ENCODE peak calls at places on chromosomes 13 and 19, in seven cellular contexts. One of them, this sample, is unnamed.

GRCh38 chr19:35254341-35255297 is 5.8 kb downstream of the LSR start:
- DNase-seq in thoracic aorta: no peak
- DNase-seq in RWPE2: no peak
- DNase-seq in Panc1: no peak
- DNase-seq in heart right ventricle: no peak
- DNase-seq in tibial nerve: no peak
- DNase-seq in body of pancreas: no peak
- DNase-seq in this sample: no peak

GRCh38 chr13:65336916-65337315 is 1893.2 kb downstream of the PCDH9 start:
- DNase-seq in thoracic aorta: no peak
- DNase-seq in RWPE2: no peak
- DNase-seq in Panc1: no peak
- DNase-seq in heart right ventricle: no peak
- DNase-seq in tibial nerve: no peak
- DNase-seq in body of pancreas: no peak
- DNase-seq in this sample: no peak

GRCh38 chr13:97883356-97883755 is 70.1 kb upstream of the IPO5 start:
- DNase-seq in thoracic aorta: no peak
- DNase-seq in RWPE2: no peak
- DNase-seq in Panc1: no peak
- DNase-seq in heart right ventricle: no peak
- DNase-seq in tibial nerve: no peak
- DNase-seq in body of pancreas: no peak
- DNase-seq in this sample: no peak

GRCh38 chr19:4456843-4457653 is 546 bp downstream of the UBXN6 start:
- DNase-seq in thoracic aorta: no peak
- DNase-seq in RWPE2: no peak
- DNase-seq in Panc1: no peak
- DNase-seq in heart right ventricle: peak; percentile 51
- DNase-seq in tibial nerve: peak; percentile 28
- DNase-seq in body of pancreas: peak; percentile 41
- DNase-seq in this sample: no peak

GRCh38 chr19:21022996-21023395 is 2.5 kb downstream of the ZNF430 start:
- DNase-seq in thoracic aorta: no peak
- DNase-seq in RWPE2: no peak
- DNase-seq in Panc1: no peak
- DNase-seq in heart right ventricle: no peak
- DNase-seq in tibial nerve: no peak
- DNase-seq in body of pancreas: no peak
- DNase-seq in this sample: no peak

GRCh38 chr13:59754411-59754810 is 409.3 kb downstream of the DIAPH3 start:
- DNase-seq in thoracic aorta: no peak
- DNase-seq in RWPE2: no peak
- DNase-seq in Panc1: no peak
- DNase-seq in heart right ventricle: no peak
- DNase-seq in tibial nerve: no peak
- DNase-seq in body of pancreas: no peak
- DNase-seq in this sample: no peak

GRCh38 chr13:50129923-50130685 is 114.9 kb downstream of the KCNRG start:
- DNase-seq in thoracic aorta: no peak
- DNase-seq in RWPE2: no peak
- DNase-seq in Panc1: no peak
- DNase-seq in heart right ventricle: peak; percentile 48
- DNase-seq in tibial nerve: peak; percentile 61
- DNase-seq in body of pancreas: peak; percentile 23
- DNase-seq in this sample: no peak

GRCh38 chr19:21202865-21203494 is 61.1 kb downstream of the ZNF431 start:
- DNase-seq in thoracic aorta: no peak
- DNase-seq in RWPE2: no peak
- DNase-seq in Panc1: peak; percentile 22
- DNase-seq in heart right ventricle: no peak
- DNase-seq in tibial nerve: peak; percentile 17
- DNase-seq in body of pancreas: peak; percentile 33
- DNase-seq in this sample: no peak

GRCh38 chr13:31781064-31781463 is 41.7 kb downstream of the RXFP2 start:
- DNase-seq in thoracic aorta: no peak
- DNase-seq in RWPE2: no peak
- DNase-seq in Panc1: no peak
- DNase-seq in heart right ventricle: no peak
- DNase-seq in tibial nerve: no peak
- DNase-seq in body of pancreas: no peak
- DNase-seq in this sample: no peak

GRCh38 chr13:45737571-45738002 is 35.5 kb downstream of the CBY2 start:
- DNase-seq in thoracic aorta: no peak
- DNase-seq in RWPE2: no peak
- DNase-seq in Panc1: no peak
- DNase-seq in heart right ventricle: no peak
- DNase-seq in tibial nerve: no peak
- DNase-seq in body of pancreas: no peak
- DNase-seq in this sample: no peak

GRCh38 chr13:25377244-25377962 is 5.6 kb downstream of the ATP8A2 start:
- DNase-seq in thoracic aorta: no peak
- DNase-seq in RWPE2: no peak
- DNase-seq in Panc1: no peak
- DNase-seq in heart right ventricle: no peak
- DNase-seq in tibial nerve: no peak
- DNase-seq in body of pancreas: no peak
- DNase-seq in this sample: no peak

GRCh38 chr13:21674271-21675009 is 3.6 kb downstream of the FGF9 start:
- DNase-seq in thoracic aorta: no peak
- DNase-seq in RWPE2: no peak
- DNase-seq in Panc1: no peak
- DNase-seq in heart right ventricle: peak; percentile 30
- DNase-seq in tibial nerve: no peak
- DNase-seq in body of pancreas: peak; percentile 38
- DNase-seq in this sample: no peak

GRCh38 chr19:21698215-21698614 is 69.2 kb downstream of the ZNF100 start:
- DNase-seq in thoracic aorta: no peak
- DNase-seq in RWPE2: no peak
- DNase-seq in Panc1: no peak
- DNase-seq in heart right ventricle: no peak
- DNase-seq in tibial nerve: peak; percentile 22
- DNase-seq in body of pancreas: no peak
- DNase-seq in this sample: no peak

GRCh38 chr19:57587529-57587928 is 3.6 kb downstream of the ZIK1 start:
- DNase-seq in thoracic aorta: no peak
- DNase-seq in RWPE2: no peak
- DNase-seq in Panc1: no peak
- DNase-seq in heart right ventricle: no peak
- DNase-seq in tibial nerve: no peak
- DNase-seq in body of pancreas: no peak
- DNase-seq in this sample: no peak

GRCh38 chr13:30442854-30443379 is 20.6 kb downstream of the UBE2L5 start:
- DNase-seq in thoracic aorta: no peak
- DNase-seq in RWPE2: no peak
- DNase-seq in Panc1: no peak
- DNase-seq in heart right ventricle: no peak
- DNase-seq in tibial nerve: no peak
- DNase-seq in body of pancreas: no peak
- DNase-seq in this sample: no peak

GRCh38 chr19:28482221-28482620 is 730.7 kb downstream of the UQCRFS1 start:
- DNase-seq in thoracic aorta: no peak
- DNase-seq in RWPE2: peak; percentile 66
- DNase-seq in Panc1: no peak
- DNase-seq in heart right ventricle: no peak
- DNase-seq in tibial nerve: no peak
- DNase-seq in body of pancreas: no peak
- DNase-seq in this sample: no peak

GRCh38 chr13:112217431-112217830 is 150.5 kb downstream of the SOX1 start:
- DNase-seq in thoracic aorta: no peak
- DNase-seq in RWPE2: no peak
- DNase-seq in Panc1: no peak
- DNase-seq in heart right ventricle: no peak
- DNase-seq in tibial nerve: no peak
- DNase-seq in body of pancreas: no peak
- DNase-seq in this sample: no peak

GRCh38 chr19:6705931-6706632 is 14.4 kb downstream of the C3 start:
- DNase-seq in thoracic aorta: no peak
- DNase-seq in RWPE2: no peak
- DNase-seq in Panc1: no peak
- DNase-seq in heart right ventricle: no peak
- DNase-seq in tibial nerve: no peak
- DNase-seq in body of pancreas: no peak
- DNase-seq in this sample: no peak

DNA sequence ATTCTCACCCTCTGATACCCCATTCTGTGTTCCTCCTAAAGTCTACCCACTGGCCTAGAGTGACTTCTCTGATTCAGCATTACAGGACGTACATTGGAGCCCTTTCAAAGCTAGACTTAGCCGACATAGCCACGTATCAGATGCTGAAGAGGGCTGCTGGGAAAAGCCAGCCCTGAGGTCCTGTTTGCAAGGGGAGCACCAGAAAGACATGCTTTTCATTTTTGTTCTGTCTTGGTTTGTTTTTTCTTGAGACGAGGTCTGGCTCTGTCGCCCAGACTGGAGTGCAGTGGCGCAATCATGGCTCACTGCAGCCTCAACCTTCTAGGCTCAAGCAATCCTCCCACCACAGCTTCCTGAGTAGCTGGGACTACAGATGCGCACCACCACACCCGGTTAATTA is 6.3 kb upstream of the ZSWIM4 start:
- DNase-seq in thoracic aorta: peak; percentile 47
- DNase-seq in RWPE2: no peak
- DNase-seq in Panc1: no peak
- DNase-seq in heart right ventricle: no peak
- DNase-seq in tibial nerve: no peak
- DNase-seq in body of pancreas: no peak
- DNase-seq in this sample: no peak
- H3K27ac ChIP-seq in thoracic aorta: peak overlapping the region; percentile 87
- H3K27ac ChIP-seq in RWPE2: peak overlapping the region; percentile 77
- H3K27ac ChIP-seq in Panc1: no peak overlapping the region
- H3K27ac ChIP-seq in heart right ventricle: peak overlapping the region; percentile 83
- H3K27ac ChIP-seq in tibial nerve: peak overlapping the region; percentile 77
- H3K27ac ChIP-seq in body of pancreas: peak overlapping the region; percentile 64
- H3K27ac ChIP-seq in this sample: peak overlapping the region; percentile 81

GRCh38 chr19:29687244-29687896 is 22.1 kb downstream of the PLEKHF1 start:
- DNase-seq in thoracic aorta: no peak
- DNase-seq in RWPE2: no peak
- DNase-seq in Panc1: no peak
- DNase-seq in heart right ventricle: no peak
- DNase-seq in tibial nerve: peak; percentile 67
- DNase-seq in body of pancreas: no peak
- DNase-seq in this sample: no peak

GRCh38 chr19:29685326-29685725 is 20.1 kb downstream of the PLEKHF1 start:
- DNase-seq in thoracic aorta: no peak
- DNase-seq in RWPE2: no peak
- DNase-seq in Panc1: no peak
- DNase-seq in heart right ventricle: no peak
- DNase-seq in tibial nerve: no peak
- DNase-seq in body of pancreas: no peak
- DNase-seq in this sample: no peak

GRCh38 chr19:29686285-29686805 is 21.1 kb downstream of the PLEKHF1 start:
- DNase-seq in thoracic aorta: no peak
- DNase-seq in RWPE2: no peak
- DNase-seq in Panc1: no peak
- DNase-seq in heart right ventricle: no peak
- DNase-seq in tibial nerve: no peak
- DNase-seq in body of pancreas: no peak
- DNase-seq in this sample: no peak

GRCh38 chr19:29690842-29691241 is 24.2 kb downstream of the C19orf12 start:
- DNase-seq in thoracic aorta: no peak
- DNase-seq in RWPE2: no peak
- DNase-seq in Panc1: no peak
- DNase-seq in heart right ventricle: no peak
- DNase-seq in tibial nerve: no peak
- DNase-seq in body of pancreas: no peak
- DNase-seq in this sample: no peak

GRCh38 chr19:29687897-29688728 is 22.9 kb downstream of the PLEKHF1 start:
- DNase-seq in thoracic aorta: no peak
- DNase-seq in RWPE2: no peak
- DNase-seq in Panc1: no peak
- DNase-seq in heart right ventricle: no peak
- DNase-seq in tibial nerve: no peak
- DNase-seq in body of pancreas: no peak
- DNase-seq in this sample: no peak
- H3K4me1 ChIP-seq in thoracic aorta: peaks cover 53% of the 10 kb centered on the region
- H3K4me1 ChIP-seq in RWPE2: peaks cover 4% of the 10 kb centered on the region
- H3K4me1 ChIP-seq in Panc1: no peaks in the 10 kb centered on the region
- H3K4me1 ChIP-seq in heart right ventricle: no peaks in the 10 kb centered on the region
- H3K4me1 ChIP-seq in tibial nerve: peaks cover 22% of the 10 kb centered on the region
- H3K4me1 ChIP-seq in body of pancreas: no peaks in the 10 kb centered on the region
- H3K4me1 ChIP-seq in this sample: peaks cover 18% of the 10 kb centered on the region

DNA sequence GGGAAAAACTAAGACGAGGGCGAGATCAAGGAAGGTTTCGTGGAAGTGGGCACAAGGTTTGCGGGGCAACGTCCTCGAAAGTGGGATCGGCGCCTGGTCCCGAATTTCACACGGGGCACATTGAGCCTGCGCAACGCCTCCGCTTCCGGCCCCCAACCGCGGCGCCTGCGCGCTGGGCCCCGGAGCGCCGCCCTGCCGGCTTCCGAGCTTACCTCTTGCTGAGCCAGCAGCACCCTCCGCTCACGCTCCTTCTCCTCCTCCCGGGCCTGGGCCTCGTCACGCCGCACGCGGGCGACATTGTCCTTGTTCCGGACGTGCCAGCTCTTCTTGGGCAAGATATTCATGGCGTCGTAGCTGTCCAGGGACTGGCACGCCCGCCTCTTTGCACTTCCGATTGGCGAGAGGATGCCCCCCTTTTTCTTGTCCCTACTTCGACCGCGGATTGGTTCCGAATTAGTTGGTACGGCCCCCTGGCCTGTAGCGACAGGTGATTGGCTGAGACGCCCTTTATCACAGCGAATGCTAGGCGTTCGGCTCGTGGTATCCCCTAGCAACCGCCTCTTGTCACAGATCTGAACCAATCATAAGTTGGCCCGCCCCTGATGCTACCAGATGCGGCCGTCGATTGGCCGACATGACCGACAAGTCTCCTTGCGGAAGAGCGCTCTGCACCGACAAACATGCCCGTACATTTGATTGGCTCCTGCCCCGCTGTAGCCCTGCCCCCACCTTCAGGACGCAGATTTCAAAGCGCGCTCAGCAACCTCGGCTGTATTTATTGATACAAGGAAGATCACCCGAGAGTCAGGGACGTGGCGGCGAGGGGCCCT is at the start of gene LENG1:
- DNase-seq in thoracic aorta: peak; percentile 100
- DNase-seq in RWPE2: peak; percentile 100
- DNase-seq in Panc1: peak; percentile 100
- DNase-seq in heart right ventricle: peak; percentile 96
- DNase-seq in tibial nerve: peak; percentile 100
- DNase-seq in body of pancreas: peak; percentile 100
- DNase-seq in this sample: peak; percentile 100
- TF ChIP-seq CTCF in thoracic aorta: peak; percentile 16
- TF ChIP-seq CTCF in RWPE2: peak; percentile 32
- TF ChIP-seq CTCF in Panc1: no peak
- TF ChIP-seq CTCF in heart right ventricle: peak; percentile 64
- TF ChIP-seq CTCF in tibial nerve: peak; percentile 45
- TF ChIP-seq CTCF in body of pancreas: peak; percentile 41
- TF ChIP-seq CTCF in this sample: peak; percentile 34

GRCh38 chr19:10617409-10618121 is 7.8 kb upstream of the SLC44A2 start:
- DNase-seq in thoracic aorta: no peak
- DNase-seq in RWPE2: no peak
- DNase-seq in Panc1: no peak
- DNase-seq in heart right ventricle: no peak
- DNase-seq in tibial nerve: no peak
- DNase-seq in body of pancreas: no peak
- DNase-seq in this sample: no peak

GRCh38 chr19:10615429-10616023 is 9.8 kb upstream of the SLC44A2 start:
- DNase-seq in thoracic aorta: no peak
- DNase-seq in RWPE2: no peak
- DNase-seq in Panc1: no peak
- DNase-seq in heart right ventricle: no peak
- DNase-seq in tibial nerve: no peak
- DNase-seq in body of pancreas: no peak
- DNase-seq in this sample: no peak

GRCh38 chr19:10611907-10612306 is 13.4 kb upstream of the SLC44A2 start:
- DNase-seq in thoracic aorta: no peak
- DNase-seq in RWPE2: no peak
- DNase-seq in Panc1: no peak
- DNase-seq in heart right ventricle: no peak
- DNase-seq in tibial nerve: no peak
- DNase-seq in body of pancreas: no peak
- DNase-seq in this sample: no peak

GRCh38 chr19:10612515-10613119 is 12.7 kb upstream of the SLC44A2 start:
- DNase-seq in thoracic aorta: peak; percentile 66
- DNase-seq in RWPE2: no peak
- DNase-seq in Panc1: no peak
- DNase-seq in heart right ventricle: peak; percentile 86
- DNase-seq in tibial nerve: peak; percentile 36
- DNase-seq in body of pancreas: peak; percentile 97
- DNase-seq in this sample: no peak
- H3K27ac ChIP-seq in thoracic aorta: peak overlapping the region; percentile 69
- H3K27ac ChIP-seq in RWPE2: no peak overlapping the region
- H3K27ac ChIP-seq in Panc1: no peak overlapping the region
- H3K27ac ChIP-seq in heart right ventricle: peak overlapping the region; percentile 84
- H3K27ac ChIP-seq in tibial nerve: peak overlapping the region; percentile 69
- H3K27ac ChIP-seq in body of pancreas: peak overlapping the region; percentile 86
- H3K27ac ChIP-seq in this sample: peak overlapping the region; percentile 59